ENCODE peak calls at places on chromosome 1, in six cellular contexts. A, K, S, P, Q and I are unnamed samples.

GRCh38 chr1:219130536-219130935 is 43.1 kb upstream of the LYPLAL1 start:
- DNase-seq in K (no peak), A (no peak), S (no peak), Q (no peak), P (no peak), I (no peak)

GRCh38 chr1:94061513-94062443 is 59.2 kb downstream of the ABCA4 start:
- DNase-seq in S (peak), P (peak), Q (peak), K (peak), A (peak), I (peak)

GRCh38 chr1:238581332-238581731 is 690.6 kb upstream of the ZP4 start:
- DNase-seq in A (no peak), K (no peak), P (no peak), Q (no peak), S (no peak), I (no peak)

GRCh38 chr1:203906932-203907331 is 45.5 kb downstream of the SNRPE start:
- DNase-seq in Q (peak), A (no peak), K (no peak), P (no peak), S (no peak), I (no peak)

GRCh38 chr1:8015036-8015808 is 10.9 kb downstream of the ERRFI1 start:
- DNase-seq in A (no peak), K (peak), Q (peak), S (no peak), P (no peak), I (no peak)

GRCh38 chr1:225847610-225848009 is 34.6 kb downstream of the TMEM63A start:
- DNase-seq in P (no peak), A (no peak), S (no peak), K (no peak), Q (no peak), I (no peak)

GRCh38 chr1:172820759-172821158 is 161.9 kb downstream of the FASLG start:
- DNase-seq in S (no peak), P (no peak), K (no peak), Q (no peak), A (no peak), I (no peak)

GRCh38 chr1:42259059-42259738 is 75.8 kb downstream of the FOXJ3 start:
- DNase-seq in A (no peak), P (no peak), Q (no peak), S (no peak), K (peak), I (peak)

GRCh38 chr1:174080819-174081218 is 58.7 kb upstream of the RC3H1 start:
- DNase-seq in A (no peak), S (no peak), Q (no peak), P (no peak), K (no peak), I (no peak)

GRCh38 chr1:3359346-3360157 is 94.9 kb upstream of the ARHGEF16 start:
- DNase-seq in S (no peak), Q (no peak), K (no peak), A (no peak), P (no peak), I (no peak)

GRCh38 chr1:211017066-211017691 is 116.8 kb downstream of the KCNH1 start:
- DNase-seq in P (no peak), Q (no peak), K (no peak), S (no peak), A (no peak), I (no peak)

GRCh38 chr1:66274634-66275033 is 259.3 kb upstream of the SGIP1 start:
- DNase-seq in S (no peak), K (no peak), P (no peak), A (no peak), Q (no peak), I (no peak)

GRCh38 chr1:1614204-1614953 is 921 bp upstream of the MIB2 start:
- DNase-seq in Q (no peak), K (no peak), S (no peak), A (peak), P (peak), I (no peak)

GRCh38 chr1:193654951-193655705 is 468.7 kb upstream of the B3GALT2 start:
- DNase-seq in P (no peak), A (peak), Q (no peak), K (no peak), S (no peak), I (no peak)

GRCh38 chr1:103416681-103417318 is 108.7 kb upstream of the RNPC3 start:
- DNase-seq in P (no peak), S (no peak), Q (no peak), K (no peak), A (no peak), I (no peak)

GRCh38 chr1:44810101-44810761 is 1.9 kb downstream of the BTBD19 start:
- DNase-seq in K (no peak), Q (no peak), S (peak), P (no peak), A (peak), I (peak)

GRCh38 chr1:171576144-171576543 is 45.9 kb upstream of the MYOCOS start:
- DNase-seq in S (no peak), A (no peak), Q (no peak), K (no peak), P (no peak), I (no peak)

GRCh38 chr1:43521078-43521477 is 9.6 kb upstream of the PTPRF start:
- DNase-seq in P (no peak), K (no peak), S (no peak), A (no peak), Q (no peak), I (peak)

GRCh38 chr1:147080671-147081394 is 91.4 kb downstream of the PRKAB2 start:
- DNase-seq in K (no peak), P (no peak), S (no peak), Q (no peak), A (no peak), I (no peak)

GRCh38 chr1:93576346-93576745 is 105.3 kb downstream of the BCAR3 start:
- DNase-seq in K (no peak), S (peak), P (no peak), Q (no peak), A (peak), I (no peak)

GRCh38 chr1:157596384-157596783 is 1.5 kb downstream of the FCRL4 start:
- DNase-seq in Q (no peak), A (no peak), K (no peak), S (no peak), P (no peak), I (no peak)

GRCh38 chr1:12372180-12372579 is 142.3 kb downstream of the VPS13D start:
- DNase-seq in S (no peak), P (no peak), Q (no peak), A (no peak), K (no peak), I (no peak)

GRCh38 chr1:42937836-42938595 is 20.7 kb downstream of the SLC2A1 start:
- DNase-seq in S (no peak), Q (no peak), A (no peak), P (peak), K (no peak), I (peak)

GRCh38 chr1:35659589-35659988 is 18.3 kb upstream of the PSMB2 start:
- DNase-seq in A (no peak), K (no peak), S (no peak), Q (no peak), P (no peak), I (no peak)
- H3K4me3 ChIP-seq in A (no peak), K (no peak), S (no peak), Q (no peak), P (no peak), I (no peak)

DNA sequence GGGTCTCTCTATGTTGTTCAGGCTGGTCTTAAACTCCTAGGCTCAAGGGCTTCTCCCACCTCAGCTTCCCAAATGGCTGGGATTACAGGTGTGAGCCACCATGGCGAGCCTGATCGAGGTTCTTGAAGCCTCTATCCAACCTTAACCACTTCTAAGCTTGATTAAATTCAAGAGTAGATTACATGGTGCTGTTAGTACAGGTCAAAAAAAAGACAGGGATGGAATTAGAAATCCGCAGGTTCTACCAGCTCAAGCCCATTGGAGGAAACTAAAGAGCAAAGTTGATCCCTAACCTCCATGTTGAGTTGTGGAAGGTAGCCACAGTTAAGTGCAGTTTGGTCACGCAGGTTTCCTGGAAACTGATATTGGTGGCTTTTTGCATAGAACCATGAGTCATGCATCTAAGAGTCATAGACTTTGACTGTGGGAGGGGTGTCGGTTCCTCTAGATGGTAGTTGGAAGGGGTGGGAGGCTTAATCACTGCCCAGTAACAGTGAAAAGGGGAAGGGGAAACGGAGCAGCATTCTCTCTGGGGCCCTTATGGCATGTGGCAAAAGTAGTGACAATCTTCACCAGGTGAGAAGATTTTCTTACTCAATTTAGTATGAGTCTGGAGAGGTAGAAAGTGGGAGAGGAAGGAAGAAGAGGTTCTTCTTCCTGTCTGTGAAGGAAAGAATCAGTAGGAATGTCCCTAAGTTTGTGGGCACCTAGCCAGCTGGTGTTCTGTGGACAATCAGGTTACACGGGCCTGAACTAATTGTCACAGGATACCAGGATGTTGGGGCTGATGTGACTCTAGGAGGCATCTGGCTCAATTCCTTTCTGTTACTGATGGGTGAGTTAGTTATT is 7.0 kb downstream of the CD53 start:
- DNase-seq in A (no peak), P (no peak), S (no peak), Q (no peak), K (no peak), I (no peak)
- TF ChIP-seq POLR2A in A (no peak), P (no peak), S (no peak), Q (no peak), K (no peak), I (no peak)

GRCh38 chr1:153881764-153882163 is 41.0 kb downstream of the GATAD2B start:
- DNase-seq in S (no peak), Q (no peak), K (no peak), A (no peak), P (peak), I (peak)
- H3K4me3 ChIP-seq in S (no peak), Q (no peak), K (peak), A (peak), P (peak), I (no peak)

DNA sequence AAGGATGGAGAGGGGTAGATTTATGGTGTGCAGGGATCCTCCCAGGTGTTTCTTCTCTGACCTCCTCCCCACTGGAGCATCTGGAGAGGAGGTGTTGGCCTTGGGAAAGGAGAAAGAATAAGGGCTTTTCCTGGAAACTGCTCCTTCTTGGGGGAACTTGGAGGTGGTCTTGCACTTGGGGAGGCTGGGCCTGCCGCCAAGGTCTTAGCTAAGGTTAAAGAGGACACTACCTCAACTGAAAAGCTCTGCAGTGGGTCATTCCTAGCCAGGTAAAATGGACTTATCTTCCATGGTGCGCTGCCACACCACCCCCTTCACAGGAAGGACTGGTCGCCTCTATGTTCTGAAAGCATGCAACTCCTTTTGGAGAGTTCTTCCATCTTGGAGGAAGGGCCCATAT is 150.2 kb downstream of the TRABD2B start:
- DNase-seq in Q (no peak), K (no peak), S (no peak), A (no peak), P (no peak), I (no peak)
- TF ChIP-seq POLR2A in Q (no peak), K (no peak), S (no peak), A (no peak), P (no peak), I (no peak)

GRCh38 chr1:161054805-161055204 is 9.0 kb upstream of the USF1 start:
- DNase-seq in K (no peak), Q (no peak), P (no peak), S (no peak), A (no peak), I (no peak)
- H3K4me3 ChIP-seq in K (no peak), Q (no peak), P (no peak), S (no peak), A (no peak), I (no peak)

GRCh38 chr1:223844962-223845809 is 561 bp downstream of the TP53BP2 start:
- DNase-seq in S (peak), P (peak), A (peak), K (peak), Q (no peak), I (peak)

GRCh38 chr1:223846668-223847007 is 891 bp upstream of the TP53BP2 start:
- DNase-seq in A (no peak), Q (no peak), K (no peak), S (no peak), P (no peak), I (no peak)

GRCh38 chr1:223844521-223844961 is 1.2 kb downstream of the TP53BP2 start:
- DNase-seq in S (no peak), K (no peak), A (no peak), Q (no peak), P (no peak), I (no peak)

GRCh38 chr1:223847781-223848345 is 2.1 kb upstream of the TP53BP2 start:
- DNase-seq in A (no peak), S (no peak), K (no peak), P (no peak), Q (no peak), I (no peak)

GRCh38 chr1:223845810-223846667 is at the start of gene TP53BP2:
- DNase-seq in P (peak), K (peak), A (peak), S (peak), Q (peak), I (peak)
- TF ChIP-seq POLR2A in P (peak), K (peak), A (peak), S (peak), Q (peak), I (no peak)

GRCh38 chr1:206790502-206791250 is 18.4 kb upstream of the IL10 start:
- DNase-seq in A (no peak), S (no peak), K (no peak), Q (no peak), P (no peak), I (peak)
- H3K4me3 ChIP-seq in A (no peak), S (no peak), K (no peak), Q (no peak), P (no peak), I (no peak)